ENCODE peak calls at places on chromosomes 1 and 21, in four cellular contexts. P is transverse colon, W is testis, V is spleen. O is an unnamed sample.

GRCh38 chr1:162374406-162374805 is 2.2 kb downstream of the SPATA46 start:
- DNase-seq in V (no peak), P (no peak), W (no peak), O (no peak)

GRCh38 chr1:243411472-243411871 is 155.6 kb downstream of the SDCCAG8 start:
- DNase-seq in V (no peak), P (no peak), W (no peak), O (no peak)

GRCh38 chr1:26432793-26433192 is 672 bp downstream of the DHDDS start:
- DNase-seq in V (no peak), P (peak; percentile 46), W (no peak), O (peak; percentile 52)

GRCh38 chr1:90346757-90347156 is 351.8 kb downstream of the ZNF326 start:
- DNase-seq in P (no peak), W (no peak), V (no peak), O (no peak)

GRCh38 chr1:207810173-207810572 is 58.3 kb downstream of the CD46 start:
- DNase-seq in W (no peak), V (no peak), P (no peak), O (no peak)

GRCh38 chr1:247669225-247669624 is 10.3 kb downstream of the OR13G1 start:
- DNase-seq in P (no peak), V (no peak), W (no peak), O (no peak)

GRCh38 chr1:234967121-234967520 is 161.5 kb downstream of the TOMM20 start:
- DNase-seq in P (no peak), V (no peak), W (no peak), O (no peak)

GRCh38 chr1:227793948-227794812 is 21.3 kb upstream of the PRSS38 start:
- DNase-seq in V (no peak), W (peak; percentile 72), P (no peak), O (no peak)

GRCh38 chr1:213369465-213369864 is 318.4 kb downstream of the RPS6KC1 start:
- DNase-seq in V (no peak), W (no peak), P (no peak), O (no peak)

GRCh38 chr1:224542783-224543440 is 73.2 kb upstream of the CNIH3 start:
- DNase-seq in V (no peak), W (no peak), P (no peak), O (no peak)

GRCh38 chr1:10117132-10117531 is 84.4 kb downstream of the UBE4B start:
- DNase-seq in W (no peak), V (no peak), P (no peak), O (no peak)

GRCh38 chr1:10114746-10115145 is 82.0 kb downstream of the UBE4B start:
- DNase-seq in V (no peak), P (no peak), W (no peak), O (no peak)

GRCh38 chr1:10109372-10109771 is 76.6 kb downstream of the UBE4B start:
- DNase-seq in P (no peak), V (no peak), W (no peak), O (no peak)

GRCh38 chr1:10117865-10118264 is 85.1 kb downstream of the UBE4B start:
- DNase-seq in P (no peak), V (no peak), W (no peak), O (no peak)

GRCh38 chr1:10113501-10113900 is 80.7 kb downstream of the UBE4B start:
- DNase-seq in V (no peak), W (no peak), P (no peak), O (no peak)
- H3K36me3 ChIP-seq in V (peaks cover 100% of the 10 kb centered on the region), W (no peaks in the 10 kb centered on the region), P (no peaks in the 10 kb centered on the region), O (peaks cover 42% of the 10 kb centered on the region)

GRCh38 chr1:173866462-173866861 is 1.3 kb downstream of the GAS5 start:
- DNase-seq in V (no peak), W (no peak), P (no peak), O (no peak)
- TF ChIP-seq POLR2A in V (no peak), W (no peak), P (no peak), O (no peak)

DNA sequence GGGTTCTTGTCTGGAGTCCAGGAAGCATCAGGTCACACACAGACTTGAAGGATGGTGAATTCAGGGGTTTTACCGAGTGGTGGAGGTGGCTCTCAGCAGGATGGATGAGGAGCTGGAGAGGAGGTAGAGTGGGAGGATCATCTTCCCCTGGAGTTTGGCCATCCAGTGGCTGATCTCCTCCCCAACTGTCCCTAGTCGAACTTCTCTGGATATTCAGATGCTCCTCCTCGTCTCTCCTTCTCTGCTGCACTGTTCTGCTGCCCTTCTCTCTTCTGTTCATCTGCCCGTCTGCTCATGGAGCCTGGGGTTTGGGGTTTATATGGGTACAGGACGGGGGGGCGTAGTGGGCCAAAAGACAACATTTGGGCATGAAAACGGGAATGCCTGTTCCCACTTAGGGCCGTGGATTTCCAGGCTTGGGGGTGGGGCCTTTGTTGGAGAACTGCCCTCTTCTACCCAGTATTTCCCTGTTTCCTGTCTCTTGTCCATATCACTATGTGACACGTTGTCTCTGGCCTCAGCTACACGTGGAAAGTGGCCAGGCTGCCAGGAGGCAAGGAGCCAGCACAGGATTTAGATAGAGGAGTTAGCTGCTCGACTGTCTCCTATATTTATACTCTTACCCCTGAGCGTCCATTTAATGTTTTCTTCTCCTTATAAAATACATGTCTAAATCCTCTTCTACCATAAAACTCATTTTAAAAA is 76.7 kb downstream of the SIPA1L2 start:
- DNase-seq in P (peak; percentile 30), W (peak; percentile 76), V (no peak), O (no peak)
- H3K4me1 ChIP-seq in P (peaks cover 31% of the 10 kb centered on the region), W (peaks cover 24% of the 10 kb centered on the region), V (peaks cover 44% of the 10 kb centered on the region), O (no peaks in the 10 kb centered on the region)

DNA sequence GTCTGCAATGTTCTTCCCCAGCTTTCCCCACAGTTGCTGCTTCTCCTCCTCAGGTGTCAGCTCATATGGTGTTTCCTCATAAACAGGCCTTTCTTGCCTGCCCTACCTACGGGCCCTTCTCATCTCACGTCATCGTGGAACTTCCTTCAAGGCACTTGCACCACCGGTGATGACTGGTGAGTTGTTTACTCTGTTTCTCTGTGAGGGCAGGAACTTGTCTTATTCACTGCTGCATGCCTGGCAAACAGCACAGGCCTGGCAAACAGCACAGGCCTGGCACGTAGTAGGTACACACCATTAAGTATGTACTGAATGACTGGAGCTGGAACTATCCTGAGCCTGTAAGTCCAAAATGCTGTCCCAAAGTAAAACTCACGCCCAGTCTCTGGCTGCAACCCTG is 25.8 kb downstream of the STK40 start:
- DNase-seq in P (no peak), V (no peak), W (no peak), O (peak; percentile 28)
- H3K36me3 ChIP-seq in P (no peaks in the 10 kb centered on the region), V (peaks cover 91% of the 10 kb centered on the region), W (no peaks in the 10 kb centered on the region), O (no peaks in the 10 kb centered on the region)

GRCh38 chr1:155084722-155085503 is 6.3 kb downstream of the EFNA3 start:
- DNase-seq in W (peak; percentile 98), P (peak; percentile 94), V (peak; percentile 98), O (peak; percentile 97)
- TF ChIP-seq POLR2A in W (no peak), P (peak; percentile 83), V (no peak), O (peak; percentile 46)

GRCh38 chr1:164702664-164703063 is 143.7 kb downstream of the PBX1 start:
- DNase-seq in W (no peak), P (no peak), V (no peak), O (no peak)
- H3K4me1 ChIP-seq in W (peaks cover 16% of the 10 kb centered on the region), P (peaks cover 31% of the 10 kb centered on the region), V (peaks cover 14% of the 10 kb centered on the region), O (peaks cover 24% of the 10 kb centered on the region)

GRCh38 chr1:24391882-24392603 is 21.5 kb downstream of the STPG1 start:
- DNase-seq in V (peak; percentile 82), W (peak; percentile 68), P (peak; percentile 80), O (peak; percentile 68)

GRCh38 chr1:24390924-24391782 is 22.4 kb downstream of the STPG1 start:
- DNase-seq in V (peak; percentile 92), W (peak; percentile 86), P (peak; percentile 81), O (peak; percentile 88)

GRCh38 chr1:24392604-24392946 is 21.0 kb downstream of the STPG1 start:
- DNase-seq in W (no peak), P (no peak), V (no peak), O (no peak)

GRCh38 chr1:24393892-24394291 is 19.7 kb downstream of the STPG1 start:
- DNase-seq in W (no peak), P (no peak), V (no peak), O (no peak)

DNA sequence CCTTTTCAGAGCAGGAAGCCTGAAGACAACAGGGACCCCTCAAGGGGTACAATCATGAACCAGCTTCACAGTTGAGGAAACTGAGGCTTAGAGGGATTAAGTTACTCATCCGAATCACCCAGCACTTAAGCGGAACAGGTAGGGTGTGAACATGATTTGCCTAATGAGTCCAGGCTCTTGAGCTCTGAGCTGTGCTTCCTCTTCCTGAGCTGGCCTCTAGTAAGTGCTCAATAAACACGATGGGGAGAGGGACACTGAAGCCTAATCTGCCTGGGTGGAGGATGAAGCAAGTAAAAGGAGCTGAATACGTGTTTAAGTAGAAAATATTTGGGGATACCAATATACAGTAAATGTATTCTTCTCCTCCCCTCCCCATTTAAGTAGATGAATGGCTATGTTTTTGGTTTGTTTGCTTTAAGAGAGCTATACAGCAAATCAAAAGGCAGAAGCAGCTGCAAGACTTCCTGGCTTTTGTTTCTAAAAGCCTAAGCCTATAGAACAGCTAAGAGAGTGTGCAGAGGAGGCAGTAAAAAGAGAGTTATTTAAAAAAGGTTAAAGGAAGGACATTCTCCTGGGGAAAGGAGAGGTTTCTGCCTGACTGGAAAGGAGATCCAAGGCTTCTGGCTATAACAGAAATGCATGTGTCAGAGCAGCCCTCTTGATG is 20.5 kb downstream of the STPG1 start:
- DNase-seq in V (no peak), P (no peak), W (no peak), O (no peak)
- H3K36me3 ChIP-seq in V (no peaks in the 10 kb centered on the region), P (no peaks in the 10 kb centered on the region), W (no peaks in the 10 kb centered on the region), O (no peaks in the 10 kb centered on the region)

GRCh38 chr21:33089439-33089838 is 19.5 kb downstream of the OLIG1 start:
- DNase-seq in V (no peak), P (no peak), W (no peak), O (no peak)
- TF ChIP-seq POLR2A in V (no peak), P (no peak), W (no peak), O (no peak)

GRCh38 chr1:185931438-185931837 is 197.2 kb downstream of the HMCN1 start:
- DNase-seq in P (no peak), W (no peak), V (no peak), O (no peak)

GRCh38 chr1:185935360-185935759 is 201.2 kb downstream of the HMCN1 start:
- DNase-seq in P (no peak), W (no peak), V (no peak), O (no peak)

GRCh38 chr1:185936641-185937040 is 202.4 kb downstream of the HMCN1 start:
- DNase-seq in P (no peak), V (no peak), W (no peak), O (no peak)

GRCh38 chr1:185933580-185933979 is 199.4 kb downstream of the HMCN1 start:
- DNase-seq in P (no peak), V (no peak), W (no peak), O (no peak)

DNA sequence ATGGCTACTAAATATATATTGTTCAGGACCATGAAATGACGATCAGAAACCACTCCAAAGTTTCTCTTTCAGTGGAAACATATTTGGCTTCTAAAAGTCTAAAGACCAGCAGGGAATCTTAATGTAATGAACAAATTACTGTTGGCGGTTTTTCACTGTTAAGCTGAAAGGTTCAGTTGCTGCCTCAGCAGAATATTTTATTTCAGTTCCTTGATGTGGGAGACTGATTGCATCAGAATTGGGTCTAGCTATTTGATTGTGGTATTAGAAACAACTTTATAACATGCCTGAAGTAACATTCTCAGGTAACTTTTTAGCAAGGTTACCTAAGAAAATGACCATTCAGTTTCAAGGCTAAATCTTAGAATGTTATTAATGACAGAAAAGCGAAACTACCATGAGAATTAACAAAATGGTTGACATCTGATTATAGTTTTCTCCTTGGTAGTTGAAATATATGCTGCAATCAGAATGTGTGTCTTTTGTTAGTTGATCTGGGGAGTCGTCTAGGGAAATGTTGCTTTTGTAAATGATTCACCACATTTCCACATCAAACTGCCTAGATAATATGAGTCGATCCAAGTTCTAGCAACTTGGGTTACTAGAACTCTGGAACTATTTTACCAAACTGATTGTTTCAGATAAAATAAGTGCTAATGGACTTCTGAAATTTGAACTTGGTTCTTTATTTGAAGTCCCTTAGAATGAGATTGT is 200.4 kb downstream of the HMCN1 start:
- DNase-seq in W (no peak), P (no peak), V (no peak), O (no peak)
- H3K4me1 ChIP-seq in W (no peaks in the 10 kb centered on the region), P (no peaks in the 10 kb centered on the region), V (no peaks in the 10 kb centered on the region), O (no peaks in the 10 kb centered on the region)

O was measured in Peyer's patch.